ENCODE peak calls at places on chromosome 20, in four cellular contexts. L is mucosa of descending colon, M is AG08395, U is EH. B is an unnamed sample.
A peak's percentile ranks its signal among the peaks of the same experiment; 100 is the strongest.

GRCh38 chr20:2101935-2102584 is 433 bp downstream of the STK35 start:
- DNase-seq in L (peak; percentile 93), M (peak; percentile 94), U (peak; percentile 92), B (peak; percentile 89)

GRCh38 chr20:43762911-43763310 is 36.1 kb upstream of the GTSF1L start:
- DNase-seq in U (no peak), L (no peak), M (no peak), B (no peak)

GRCh38 chr20:47929368-47930115 is 144.3 kb upstream of the SULF2 start:
- DNase-seq in L (no peak), M (peak; percentile 92), U (peak; percentile 78), B (peak; percentile 89)

GRCh38 chr20:38725959-38726848 is 1.9 kb downstream of the SLC32A1 start:
- DNase-seq in U (peak; percentile 32), L (peak; percentile 45), M (no peak), B (peak; percentile 37)

GRCh38 chr20:4637081-4637797 is 84.5 kb upstream of the PRND start:
- DNase-seq in L (no peak), M (no peak), U (peak; percentile 50), B (peak; percentile 36)

GRCh38 chr20:58652606-58653303 is 1.7 kb downstream of the STX16 start:
- DNase-seq in L (no peak), M (no peak), U (peak; percentile 11), B (no peak)

GRCh38 chr20:40477805-40478204 is 211.2 kb downstream of the MAFB start:
- DNase-seq in U (no peak), M (peak; percentile 67), L (no peak), B (peak; percentile 88)

GRCh38 chr20:10864076-10864672 is 190.4 kb upstream of the JAG1 start:
- DNase-seq in L (peak; percentile 85), U (no peak), M (peak; percentile 9), B (peak; percentile 43)

GRCh38 chr20:58407201-58407873 is 18.3 kb downstream of the VAPB start:
- DNase-seq in M (no peak), L (no peak), U (peak; percentile 41), B (peak; percentile 66)

GRCh38 chr20:31719644-31720485 is 2.8 kb downstream of the BCL2L1 start:
- DNase-seq in U (peak; percentile 63), L (no peak), M (no peak), B (no peak)

GRCh38 chr20:58102744-58103516 is 125.5 kb downstream of the ANKRD60 start:
- DNase-seq in U (no peak), M (peak; percentile 23), L (no peak), B (peak; percentile 35)

GRCh38 chr20:63321148-63321831 is 28.3 kb downstream of the COL20A1 start:
- DNase-seq in U (peak; percentile 68), L (peak; percentile 21), M (peak; percentile 64), B (peak; percentile 30)

GRCh38 chr20:51417745-51418529 is 124.6 kb downstream of the NFATC2 start:
- DNase-seq in M (no peak), L (no peak), U (no peak), B (no peak)

GRCh38 chr20:36645998-36646397 is at the start of gene SLA2:
- DNase-seq in L (peak; percentile 53), U (no peak), M (no peak), B (no peak)

GRCh38 chr20:46979603-46980241 is 85.1 kb downstream of the EYA2 start:
- DNase-seq in M (no peak), U (no peak), L (no peak), B (no peak)

GRCh38 chr20:50957276-50957675 is 1.1 kb downstream of the DPM1 start:
- DNase-seq in M (peak; percentile 20), U (peak; percentile 32), L (no peak), B (peak; percentile 27)

GRCh38 chr20:50292324-50293243 is 102.0 kb downstream of the CEBPB start:
- DNase-seq in M (peak; percentile 93), U (peak; percentile 97), L (peak; percentile 81), B (peak; percentile 99)

GRCh38 chr20:36106606-36107005 is 47.9 kb upstream of the EPB41L1 start:
- DNase-seq in U (no peak), M (no peak), L (no peak), B (no peak)

GRCh38 chr20:50371878-50372769 is 138.1 kb upstream of the PTPN1 start:
- DNase-seq in U (no peak), M (no peak), L (no peak), B (no peak)

GRCh38 chr20:430091-430999 is 22.2 kb downstream of the RBCK1 start:
- DNase-seq in L (no peak), U (peak; percentile 13), M (no peak), B (no peak)

GRCh38 chr20:50092436-50092835 is 20.5 kb downstream of the UBE2V1 start:
- DNase-seq in M (peak; percentile 41), U (peak; percentile 37), L (no peak), B (peak; percentile 46)

GRCh38 chr20:8094845-8095244 is 37.2 kb upstream of the PLCB1 start:
- DNase-seq in U (peak; percentile 63), L (no peak), M (peak; percentile 30), B (peak; percentile 83)

GRCh38 chr20:16947346-16947943 is 199.3 kb downstream of the OTOR start:
- DNase-seq in L (no peak), M (peak; percentile 17), U (peak; percentile 10), B (no peak)

GRCh38 chr20:47825011-47825762 is 39.9 kb upstream of the SULF2 start:
- DNase-seq in M (no peak), L (no peak), U (no peak), B (no peak)

GRCh38 chr20:325043-325888 is at the start of gene SOX12:
- DNase-seq in L (peak; percentile 99), M (peak; percentile 92), U (peak; percentile 92), B (peak; percentile 84)

GRCh38 chr20:44053046-44053445 is 133.9 kb downstream of the JPH2 start:
- DNase-seq in M (no peak), U (no peak), L (no peak), B (no peak)

GRCh38 chr20:3165473-3166337 is 6.0 kb upstream of the FASTKD5 start:
- DNase-seq in M (peak; percentile 52), U (peak; percentile 7), L (peak; percentile 49), B (peak; percentile 52)

GRCh38 chr20:16107172-16107870 is 465.9 kb downstream of the KIF16B start:
- DNase-seq in U (no peak), M (no peak), L (no peak), B (no peak)

GRCh38 chr20:51725584-51726176 is 42.5 kb downstream of the ATP9A start:
- DNase-seq in M (no peak), U (no peak), L (no peak), B (no peak)

GRCh38 chr20:20450461-20451027 is 82.6 kb downstream of the INSM1 start:
- DNase-seq in U (no peak), M (no peak), L (no peak), B (peak; percentile 34)

GRCh38 chr20:46970937-46971630 is 76.4 kb downstream of the EYA2 start:
- DNase-seq in M (peak; percentile 72), L (no peak), U (peak; percentile 80), B (peak; percentile 84)

GRCh38 chr20:600141-600540 is 10.0 kb downstream of the TCF15 start:
- DNase-seq in L (no peak), U (no peak), M (no peak), B (no peak)

GRCh38 chr20:44637042-44637441 is 14.5 kb downstream of the ADA start:
- DNase-seq in M (no peak), U (no peak), L (no peak), B (no peak)

GRCh38 chr20:59703046-59703445 is 98.7 kb downstream of the PHACTR3 start:
- DNase-seq in L (no peak), U (peak; percentile 5), M (peak; percentile 29), B (no peak)

GRCh38 chr20:37395921-37396519 is 50.1 kb downstream of the SRC start:
- DNase-seq in L (no peak), M (no peak), U (no peak), B (no peak)